ENCODE peak calls at places on chromosomes 1 and 21, in ten cellular contexts. Y, T, U, W, Z, A, O, P, X and I are unnamed samples.

GRCh38 chr1:225709101-225709500 is 56.2 kb upstream of the ENAH start:
- DNase-seq in Y (no peak), U (no peak), A (no peak), P (no peak), Z (no peak), O (no peak), W (no peak), T (no peak), X (no peak), I (no peak)

GRCh38 chr1:45272943-45273342 is 53.8 kb upstream of the HPDL start:
- DNase-seq in Z (no peak), U (peak), P (peak), Y (no peak), X (peak), A (no peak), W (no peak), O (peak), T (peak), I (peak)

GRCh38 chr21:42312626-42313104 is 2.5 kb downstream of the TFF3 start:
- DNase-seq in T (no peak), W (no peak), P (no peak), U (no peak), X (no peak), Y (no peak), A (no peak), Z (no peak), O (no peak), I (no peak)

GRCh38 chr1:91876040-91876470 is 9.9 kb downstream of the TGFBR3 start:
- DNase-seq in P (no peak), A (peak), Y (no peak), X (no peak), W (no peak), Z (no peak), U (no peak), O (no peak), T (no peak), I (no peak)

GRCh38 chr1:179036844-179037465 is 11.3 kb downstream of the FAM20B start:
- DNase-seq in Y (no peak), U (no peak), O (peak), A (no peak), T (no peak), X (peak), P (no peak), W (no peak), Z (no peak), I (no peak)

GRCh38 chr1:162973381-162973795 is 95.8 kb upstream of the RGS4 start:
- DNase-seq in U (peak), X (peak), T (peak), Y (no peak), P (no peak), Z (no peak), A (no peak), W (no peak), O (peak), I (peak)

GRCh38 chr1:233566886-233567285 is 47.0 kb upstream of the KCNK1 start:
- DNase-seq in U (no peak), Y (no peak), A (no peak), P (no peak), W (no peak), X (peak), T (no peak), O (no peak), Z (no peak), I (no peak)

GRCh38 chr1:239922778-239923522 is 168.7 kb upstream of the FMN2 start:
- DNase-seq in A (no peak), O (no peak), T (no peak), U (no peak), W (no peak), Y (no peak), P (no peak), Z (no peak), X (peak), I (no peak)

GRCh38 chr1:168920456-168921094 is 185.9 kb upstream of the ATP1B1 start:
- DNase-seq in O (peak), U (no peak), W (no peak), A (no peak), P (no peak), Z (peak), T (peak), Y (no peak), X (no peak), I (no peak)

GRCh38 chr1:24635195-24635843 is 7.8 kb upstream of the SRRM1 start:
- DNase-seq in U (peak), O (peak), Y (peak), W (no peak), P (peak), T (peak), A (no peak), Z (peak), X (peak), I (peak)

GRCh38 chr1:220370041-220370700 is 97.9 kb upstream of the RAB3GAP2 start:
- DNase-seq in T (peak), O (peak), A (no peak), X (peak), Y (peak), P (peak), U (peak), W (no peak), Z (no peak), I (peak)

GRCh38 chr1:185939142-185939541 is 205.0 kb downstream of the HMCN1 start:
- DNase-seq in O (no peak), T (no peak), Y (no peak), A (no peak), X (peak), Z (no peak), U (no peak), W (no peak), P (peak), I (no peak)

GRCh38 chr1:47433453-47434050 is 4.3 kb upstream of the FOXD2 start:
- DNase-seq in U (no peak), Z (no peak), X (no peak), P (no peak), A (no peak), W (no peak), Y (no peak), O (no peak), T (no peak), I (no peak)

GRCh38 chr1:47432071-47433036 is 5.5 kb upstream of the FOXD2 start:
- DNase-seq in P (no peak), Y (peak), W (peak), O (peak), T (peak), U (no peak), X (peak), A (peak), Z (peak), I (peak)

GRCh38 chr1:47434051-47434842 is 3.6 kb upstream of the FOXD2 start:
- DNase-seq in P (peak), O (peak), W (peak), T (peak), A (no peak), Y (peak), U (no peak), X (peak), Z (peak), I (no peak)

GRCh38 chr1:47431534-47431933 is 6.3 kb upstream of the FOXD2 start:
- DNase-seq in W (no peak), T (peak), X (peak), P (no peak), A (no peak), Y (no peak), Z (no peak), U (no peak), O (peak), I (no peak)

GRCh38 chr1:47433037-47433421 is 4.8 kb upstream of the FOXD2 start:
- DNase-seq in Z (no peak), P (no peak), Y (no peak), W (no peak), T (no peak), O (no peak), A (no peak), U (no peak), X (no peak), I (no peak)
- H3K4me3 ChIP-seq in Z (no peak), P (peak), Y (peak), W (peak), T (no peak), O (no peak), A (peak), U (no peak), X (no peak), I (no peak)

GRCh38 chr1:14499312-14500040 is 99.0 kb upstream of the KAZN start:
- DNase-seq in X (no peak), O (no peak), T (no peak), P (no peak), U (no peak), A (no peak), Y (no peak), Z (no peak), W (no peak), I (no peak)

GRCh38 chr1:14494931-14495330 is 103.6 kb upstream of the KAZN start:
- DNase-seq in Y (no peak), Z (no peak), U (no peak), O (no peak), A (no peak), T (no peak), W (no peak), X (no peak), P (no peak), I (no peak)

GRCh38 chr1:14500912-14501311 is 97.6 kb upstream of the KAZN start:
- DNase-seq in T (no peak), A (no peak), Y (no peak), U (no peak), X (no peak), O (no peak), Z (no peak), W (no peak), P (no peak), I (no peak)

GRCh38 chr1:14500041-14500440 is 98.4 kb upstream of the KAZN start:
- DNase-seq in Z (no peak), O (no peak), A (no peak), Y (no peak), T (no peak), X (no peak), P (no peak), W (no peak), U (no peak), I (no peak)

DNA sequence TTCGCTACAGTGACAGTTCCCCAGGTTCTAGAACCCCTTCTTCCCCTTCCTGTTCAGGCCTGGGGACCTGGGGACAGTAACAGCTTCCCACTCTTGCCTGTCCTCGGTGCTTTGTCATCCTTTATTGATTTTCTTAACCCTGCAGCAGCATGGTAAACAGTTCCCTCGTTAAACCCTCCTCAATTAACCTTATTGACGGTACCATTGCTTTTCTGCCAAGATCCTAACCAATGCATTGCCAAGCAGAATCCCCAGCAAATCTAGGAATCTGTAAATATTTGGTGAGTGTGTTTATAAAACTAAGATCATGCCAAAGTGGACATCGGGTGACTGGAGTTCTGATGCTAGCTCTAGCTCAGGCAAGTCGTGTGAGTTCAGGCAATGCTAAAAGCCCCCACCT is 99.6 kb upstream of the KAZN start:
- DNase-seq in U (no peak), T (no peak), W (no peak), P (no peak), X (no peak), A (no peak), Z (no peak), Y (no peak), O (no peak), I (no peak)
- TF ChIP-seq CTCF in U (no peak), T (no peak), W (no peak), P (no peak), X (no peak), A (no peak), Z (no peak), Y (no peak), O (no peak), I (no peak)

DNA sequence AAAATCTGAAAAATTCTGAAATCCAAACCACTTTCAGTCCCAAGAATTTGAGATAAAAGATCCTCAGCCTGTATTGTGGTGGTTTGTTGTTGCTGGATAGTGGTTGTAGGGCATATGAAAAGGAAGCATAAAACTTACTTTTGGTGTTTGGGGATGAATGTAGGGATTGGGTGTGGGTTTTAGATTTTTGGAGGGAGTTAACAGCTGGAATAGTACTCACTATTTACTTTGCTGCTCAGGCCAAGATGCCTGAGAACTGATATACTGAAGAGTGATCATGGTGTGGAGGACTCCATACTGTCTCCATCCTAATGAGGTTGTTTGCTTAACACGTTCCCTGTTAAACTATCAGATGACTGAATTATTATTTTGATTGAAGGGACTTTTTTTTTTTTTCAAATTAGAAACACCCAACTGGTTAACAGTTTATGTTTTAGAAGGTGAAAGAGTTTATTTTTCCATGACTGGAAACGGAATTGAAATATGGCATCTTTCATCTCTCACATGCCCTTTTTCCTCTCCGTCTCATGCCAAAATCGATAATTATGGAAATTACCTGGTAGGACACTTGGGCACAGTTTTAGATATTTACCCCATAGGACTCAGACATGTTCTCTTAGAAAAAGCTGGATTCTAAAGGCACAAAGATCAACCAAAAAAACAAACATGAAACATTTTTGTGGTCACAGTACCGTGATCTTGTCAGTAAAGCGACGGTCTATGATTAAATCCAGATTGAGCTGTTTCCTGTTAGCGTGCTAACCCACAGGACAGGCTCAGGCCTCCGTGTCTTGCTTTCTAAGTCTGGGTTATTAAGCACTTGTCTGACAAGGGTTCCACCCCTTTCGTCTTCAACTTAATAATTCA is 37.3 kb downstream of the RGL1 start:
- DNase-seq in Y (no peak), Z (no peak), W (peak), A (no peak), X (peak), O (peak), U (peak), P (peak), T (peak), I (peak)
- H3K4me3 ChIP-seq in Y (no peak), Z (no peak), W (peak), A (no peak), X (peak), O (peak), U (no peak), P (peak), T (no peak), I (no peak)

GRCh38 chr1:237863234-237863633 is 27.5 kb downstream of the ZP4 start:
- DNase-seq in Z (no peak), Y (no peak), P (no peak), X (no peak), U (no peak), A (no peak), O (no peak), T (no peak), W (no peak), I (no peak)
- TF ChIP-seq CTCF in Z (no peak), Y (no peak), P (no peak), X (no peak), U (no peak), A (no peak), O (no peak), T (no peak), W (no peak), I (no peak)

GRCh38 chr1:203267912-203268311 is 37.4 kb upstream of the BTG2 start:
- DNase-seq in X (no peak), Z (no peak), O (no peak), T (no peak), A (no peak), Y (no peak), P (no peak), W (no peak), U (no peak), I (no peak)
- H3K4me3 ChIP-seq in X (peak), Z (no peak), O (peak), T (peak), A (peak), Y (peak), P (peak), W (peak), U (peak), I (peak)

GRCh38 chr1:42017259-42017658 is 98.5 kb upstream of the HIVEP3 start:
- DNase-seq in Z (no peak), X (no peak), T (no peak), Y (no peak), W (no peak), A (no peak), U (no peak), P (no peak), O (no peak), I (no peak)
- TF ChIP-seq CTCF in Z (no peak), X (no peak), T (no peak), Y (no peak), W (no peak), A (no peak), U (no peak), P (no peak), O (no peak), I (no peak)

GRCh38 chr1:54479251-54479650 is 68.8 kb upstream of the ACOT11 start:
- DNase-seq in W (no peak), X (no peak), P (no peak), T (no peak), O (no peak), Z (no peak), Y (no peak), U (no peak), A (no peak), I (no peak)

GRCh38 chr1:54474500-54475235 is 68.5 kb upstream of the SSBP3 start:
- DNase-seq in T (no peak), Y (peak), P (no peak), O (no peak), W (no peak), Z (no peak), A (peak), X (no peak), U (no peak), I (no peak)

GRCh38 chr1:54477153-54477561 is 70.9 kb upstream of the ACOT11 start:
- DNase-seq in X (no peak), U (no peak), P (no peak), W (no peak), Z (no peak), T (no peak), Y (no peak), A (no peak), O (no peak), I (no peak)

GRCh38 chr1:54476231-54477109 is 70.3 kb upstream of the SSBP3 start:
- DNase-seq in P (no peak), X (no peak), Z (no peak), Y (no peak), U (no peak), T (no peak), A (no peak), W (no peak), O (no peak), I (no peak)

DNA sequence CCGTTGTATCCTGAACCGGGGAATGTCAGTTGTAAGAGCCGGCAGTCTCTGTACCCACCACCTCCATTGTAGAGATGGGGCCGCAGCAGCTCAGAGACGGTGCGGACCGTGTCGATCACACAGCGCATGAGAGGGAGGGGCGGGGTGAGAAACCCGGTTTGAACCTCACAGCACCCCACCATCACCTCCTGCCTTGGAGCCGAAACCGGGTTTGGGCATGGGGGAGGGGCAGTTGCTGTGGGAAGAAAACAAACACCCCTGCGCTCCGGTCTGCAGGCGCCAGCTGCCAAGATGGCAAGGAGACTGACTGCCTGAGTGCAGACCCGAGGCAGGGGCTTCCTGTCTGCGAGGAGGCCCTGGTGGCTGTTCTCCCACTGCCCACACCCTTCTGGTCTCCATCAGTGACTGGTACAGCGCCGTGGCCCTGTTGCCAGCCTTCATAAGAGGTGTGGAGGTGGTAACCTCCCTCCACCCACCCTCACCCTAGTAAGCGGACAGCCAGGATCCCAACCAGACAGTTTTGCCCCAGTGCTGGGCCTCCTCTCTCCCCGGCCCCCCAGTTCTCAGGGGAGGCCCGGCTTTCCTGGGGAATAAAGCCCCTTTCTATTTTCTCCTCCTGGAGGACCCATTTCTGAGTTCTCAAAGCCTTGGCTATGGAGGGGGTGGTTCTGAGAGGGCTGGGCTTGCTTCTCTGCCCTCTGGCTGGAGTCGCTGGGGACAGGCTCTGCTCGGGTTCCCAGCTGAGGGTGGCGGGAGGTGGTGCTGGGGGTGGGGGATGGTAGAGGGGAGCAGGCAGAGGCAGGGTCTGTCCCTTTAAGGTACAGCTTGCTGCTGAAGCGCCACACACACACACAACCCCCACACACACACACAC is 69.4 kb upstream of the SSBP3 start:
- DNase-seq in P (no peak), U (no peak), T (no peak), Z (no peak), X (no peak), Y (peak), W (no peak), O (no peak), A (peak), I (no peak)
- H3K4me3 ChIP-seq in P (no peak), U (no peak), T (no peak), Z (no peak), X (peak), Y (peak), W (peak), O (no peak), A (peak), I (no peak)